ENCODE peak calls at places on chromosomes 16 and 17, in four cellular contexts. One of them, this sample, is unnamed.

GRCh38 chr16:391885-392335 is 5.1 kb upstream of the NME4 start:
- DNase-seq in uterus: peak; percentile 58
- DNase-seq in esophagus squamous epithelium: no peak
- DNase-seq in heart left ventricle: no peak
- DNase-seq in this sample: no peak

GRCh38 chr16:74224828-74225227 is 71.8 kb upstream of the PSMD7 start:
- DNase-seq in uterus: no peak
- DNase-seq in esophagus squamous epithelium: no peak
- DNase-seq in heart left ventricle: no peak
- DNase-seq in this sample: no peak

GRCh38 chr16:73326221-73326620 is 278.3 kb upstream of the ZFHX3 start:
- DNase-seq in uterus: no peak
- DNase-seq in heart left ventricle: no peak
- DNase-seq in esophagus squamous epithelium: no peak
- DNase-seq in this sample: no peak

GRCh38 chr16:56115817-56116576 is 75.3 kb upstream of the GNAO1 start:
- DNase-seq in uterus: no peak
- DNase-seq in heart left ventricle: no peak
- DNase-seq in esophagus squamous epithelium: no peak
- DNase-seq in this sample: no peak

GRCh38 chr17:31650756-31651520 is 208.1 kb downstream of the COPRS start:
- DNase-seq in uterus: no peak
- DNase-seq in heart left ventricle: no peak
- DNase-seq in esophagus squamous epithelium: no peak
- DNase-seq in this sample: no peak

GRCh38 chr17:73083432-73083831 is 9.1 kb downstream of the SLC39A11 start:
- DNase-seq in heart left ventricle: no peak
- DNase-seq in esophagus squamous epithelium: no peak
- DNase-seq in uterus: no peak
- DNase-seq in this sample: no peak

GRCh38 chr17:33858682-33859081 is 396.4 kb upstream of the CCL2 start:
- DNase-seq in uterus: no peak
- DNase-seq in heart left ventricle: no peak
- DNase-seq in esophagus squamous epithelium: no peak
- DNase-seq in this sample: no peak

GRCh38 chr16:67441289-67441753 is 10.4 kb downstream of the HSD11B2 start:
- DNase-seq in esophagus squamous epithelium: no peak
- DNase-seq in uterus: no peak
- DNase-seq in heart left ventricle: no peak
- DNase-seq in this sample: no peak

GRCh38 chr16:48537909-48538745 is 71.9 kb downstream of the N4BP1 start:
- DNase-seq in heart left ventricle: no peak
- DNase-seq in uterus: peak; percentile 66
- DNase-seq in esophagus squamous epithelium: no peak
- DNase-seq in this sample: no peak

GRCh38 chr17:80145076-80146075 is 1.6 kb downstream of the EIF4A3 start:
- DNase-seq in heart left ventricle: no peak
- DNase-seq in esophagus squamous epithelium: no peak
- DNase-seq in uterus: no peak
- DNase-seq in this sample: no peak

GRCh38 chr17:39177256-39177655 is 11.3 kb upstream of the ARL5C start:
- DNase-seq in uterus: no peak
- DNase-seq in heart left ventricle: no peak
- DNase-seq in esophagus squamous epithelium: no peak
- DNase-seq in this sample: no peak

GRCh38 chr17:39605492-39606433 is 2.0 kb downstream of the NEUROD2 start:
- DNase-seq in esophagus squamous epithelium: no peak
- DNase-seq in heart left ventricle: no peak
- DNase-seq in uterus: no peak
- DNase-seq in this sample: no peak

GRCh38 chr16:47057631-47057996 is 84.1 kb upstream of the DNAJA2 start:
- DNase-seq in esophagus squamous epithelium: no peak
- DNase-seq in heart left ventricle: no peak
- DNase-seq in uterus: no peak
- DNase-seq in this sample: no peak

GRCh38 chr17:75848523-75849303 is 4.5 kb upstream of the UNC13D start:
- DNase-seq in heart left ventricle: peak; percentile 86
- DNase-seq in uterus: peak; percentile 68
- DNase-seq in esophagus squamous epithelium: no peak
- DNase-seq in this sample: peak; percentile 39

GRCh38 chr16:85348921-85349334 is 236.7 kb upstream of the CIBAR2 start:
- DNase-seq in heart left ventricle: peak; percentile 48
- DNase-seq in esophagus squamous epithelium: no peak
- DNase-seq in uterus: no peak
- DNase-seq in this sample: no peak

GRCh38 chr16:20612551-20613470 is 36.6 kb upstream of the ACSM2B start:
- DNase-seq in heart left ventricle: peak; percentile 84
- DNase-seq in uterus: peak; percentile 42
- DNase-seq in esophagus squamous epithelium: no peak
- DNase-seq in this sample: no peak

GRCh38 chr17:82269882-82270500 is 3.5 kb downstream of the CSNK1D start:
- DNase-seq in esophagus squamous epithelium: no peak
- DNase-seq in heart left ventricle: peak; percentile 38
- DNase-seq in uterus: no peak
- DNase-seq in this sample: no peak

GRCh38 chr16:87946596-87947350 is 4.5 kb upstream of the BANP start:
- DNase-seq in heart left ventricle: no peak
- DNase-seq in uterus: no peak
- DNase-seq in esophagus squamous epithelium: no peak
- DNase-seq in this sample: no peak

GRCh38 chr16:80883816-80884215 is 79.4 kb upstream of the CDYL2 start:
- DNase-seq in heart left ventricle: no peak
- DNase-seq in uterus: no peak
- DNase-seq in esophagus squamous epithelium: no peak
- DNase-seq in this sample: no peak
- H3K27ac ChIP-seq in heart left ventricle: no peak overlapping the region
- H3K27ac ChIP-seq in uterus: no peak overlapping the region
- H3K27ac ChIP-seq in esophagus squamous epithelium: no peak overlapping the region
- H3K27ac ChIP-seq in this sample: no peak overlapping the region

DNA sequence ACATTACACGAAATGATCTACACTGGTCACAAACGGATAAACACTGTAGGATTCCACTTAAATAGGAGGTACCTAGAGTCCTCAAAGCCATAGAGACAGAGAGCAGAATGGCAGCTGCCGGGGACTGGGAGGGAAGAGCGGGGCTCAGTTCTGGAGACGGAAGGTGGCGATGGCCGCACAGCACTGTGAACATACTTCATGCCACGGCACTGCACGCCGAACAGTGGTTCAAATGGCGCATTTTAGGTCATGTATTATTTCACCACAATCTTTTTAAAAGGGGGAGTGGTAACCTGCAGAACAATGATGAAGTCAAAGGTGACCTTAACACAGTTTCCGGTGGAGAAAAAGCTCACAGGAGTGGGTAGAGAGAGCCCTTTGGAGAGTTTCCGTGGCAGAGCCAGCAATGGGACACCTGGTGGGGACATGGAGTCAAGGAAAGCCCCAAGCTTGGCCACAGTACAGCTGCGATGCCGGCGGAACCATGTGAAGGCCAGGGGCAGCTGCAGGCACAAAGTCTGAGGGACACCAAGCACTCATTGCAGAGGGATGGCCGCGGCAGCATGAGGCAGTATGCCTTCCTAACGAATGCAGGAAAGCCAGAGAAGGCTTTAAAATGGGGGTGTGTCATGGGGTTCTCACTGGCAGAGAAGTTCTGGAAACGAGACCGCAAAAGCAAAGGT is 7.4 kb downstream of the FLCN start:
- DNase-seq in esophagus squamous epithelium: no peak
- DNase-seq in uterus: no peak
- DNase-seq in heart left ventricle: no peak
- DNase-seq in this sample: no peak
- H3K27ac ChIP-seq in esophagus squamous epithelium: no peak overlapping the region
- H3K27ac ChIP-seq in uterus: no peak overlapping the region
- H3K27ac ChIP-seq in heart left ventricle: no peak overlapping the region
- H3K27ac ChIP-seq in this sample: no peak overlapping the region

DNA sequence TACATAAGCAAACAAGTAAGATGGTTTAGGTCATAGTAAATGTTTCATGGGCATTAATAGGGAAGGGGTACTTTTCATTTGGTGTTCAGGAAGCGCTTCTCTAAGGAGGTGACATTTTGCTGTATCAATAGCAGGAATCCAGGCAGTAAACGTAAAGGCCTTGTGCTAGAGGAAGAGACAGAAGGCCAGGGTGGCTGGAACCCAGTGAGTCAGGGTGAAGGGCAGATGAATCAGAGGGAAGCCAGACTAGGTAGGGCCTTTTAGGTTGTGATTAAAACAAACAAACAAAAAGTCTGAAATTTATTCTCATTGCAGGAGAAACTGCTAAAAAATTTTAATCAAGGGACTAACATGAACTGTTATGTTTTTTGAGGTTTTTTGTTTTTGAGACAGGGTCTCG is 6.5 kb downstream of the BMERB1 start:
- DNase-seq in heart left ventricle: no peak
- DNase-seq in uterus: no peak
- DNase-seq in esophagus squamous epithelium: no peak
- DNase-seq in this sample: no peak
- H3K27ac ChIP-seq in heart left ventricle: no peak overlapping the region
- H3K27ac ChIP-seq in uterus: peak overlapping the region; percentile 43
- H3K27ac ChIP-seq in esophagus squamous epithelium: peak overlapping the region; percentile 5
- H3K27ac ChIP-seq in this sample: no peak overlapping the region

GRCh38 chr16:17448640-17449638 is 21.8 kb downstream of the XYLT1 start:
- DNase-seq in uterus: no peak
- DNase-seq in esophagus squamous epithelium: no peak
- DNase-seq in heart left ventricle: peak; percentile 77
- DNase-seq in this sample: no peak
- H3K27ac ChIP-seq in uterus: no peak overlapping the region
- H3K27ac ChIP-seq in esophagus squamous epithelium: peak overlapping the region; percentile 46
- H3K27ac ChIP-seq in heart left ventricle: no peak overlapping the region
- H3K27ac ChIP-seq in this sample: no peak overlapping the region

GRCh38 chr16:84036982-84037425 is 5.6 kb downstream of the SLC38A8 start:
- DNase-seq in uterus: no peak
- DNase-seq in esophagus squamous epithelium: no peak
- DNase-seq in heart left ventricle: no peak
- DNase-seq in this sample: no peak

GRCh38 chr16:84039696-84040095 is 2.9 kb downstream of the SLC38A8 start:
- DNase-seq in esophagus squamous epithelium: no peak
- DNase-seq in heart left ventricle: peak; percentile 15
- DNase-seq in uterus: no peak
- DNase-seq in this sample: no peak

GRCh38 chr16:84036131-84036530 is 6.5 kb downstream of the SLC38A8 start:
- DNase-seq in heart left ventricle: no peak
- DNase-seq in esophagus squamous epithelium: no peak
- DNase-seq in uterus: no peak
- DNase-seq in this sample: no peak

GRCh38 chr16:84040206-84040822 is 2.3 kb downstream of the SLC38A8 start:
- DNase-seq in heart left ventricle: no peak
- DNase-seq in esophagus squamous epithelium: no peak
- DNase-seq in uterus: no peak
- DNase-seq in this sample: no peak

GRCh38 chr16:84038491-84038890 is 4.1 kb downstream of the SLC38A8 start:
- DNase-seq in heart left ventricle: no peak
- DNase-seq in esophagus squamous epithelium: no peak
- DNase-seq in uterus: no peak
- DNase-seq in this sample: no peak
- H3K27ac ChIP-seq in heart left ventricle: no peak overlapping the region
- H3K27ac ChIP-seq in esophagus squamous epithelium: no peak overlapping the region
- H3K27ac ChIP-seq in uterus: no peak overlapping the region
- H3K27ac ChIP-seq in this sample: no peak overlapping the region

GRCh38 chr17:62062936-62063335 is 2.1 kb downstream of the MED13 start:
- DNase-seq in heart left ventricle: no peak
- DNase-seq in esophagus squamous epithelium: no peak
- DNase-seq in uterus: no peak
- DNase-seq in this sample: no peak

GRCh38 chr17:62064029-62064790 is 868 bp downstream of the MED13 start:
- DNase-seq in heart left ventricle: no peak
- DNase-seq in esophagus squamous epithelium: no peak
- DNase-seq in uterus: no peak
- DNase-seq in this sample: no peak

GRCh38 chr17:62064791-62065563 is at the start of gene MED13:
- DNase-seq in uterus: peak; percentile 56
- DNase-seq in heart left ventricle: peak; percentile 81
- DNase-seq in esophagus squamous epithelium: no peak
- DNase-seq in this sample: no peak

GRCh38 chr17:62059394-62059793 is 5.7 kb downstream of the MED13 start:
- DNase-seq in esophagus squamous epithelium: no peak
- DNase-seq in uterus: no peak
- DNase-seq in heart left ventricle: no peak
- DNase-seq in this sample: no peak

GRCh38 chr17:62062313-62062712 is 2.8 kb downstream of the MED13 start:
- DNase-seq in uterus: no peak
- DNase-seq in heart left ventricle: no peak
- DNase-seq in esophagus squamous epithelium: no peak
- DNase-seq in this sample: no peak
- H3K27ac ChIP-seq in uterus: no peak overlapping the region
- H3K27ac ChIP-seq in heart left ventricle: no peak overlapping the region
- H3K27ac ChIP-seq in esophagus squamous epithelium: no peak overlapping the region
- H3K27ac ChIP-seq in this sample: no peak overlapping the region

GRCh38 chr16:3788711-3789374 is 71.5 kb upstream of the TRAP1 start:
- DNase-seq in heart left ventricle: no peak
- DNase-seq in uterus: no peak
- DNase-seq in esophagus squamous epithelium: no peak
- DNase-seq in this sample: no peak
- H3K27ac ChIP-seq in heart left ventricle: no peak overlapping the region
- H3K27ac ChIP-seq in uterus: no peak overlapping the region
- H3K27ac ChIP-seq in esophagus squamous epithelium: no peak overlapping the region
- H3K27ac ChIP-seq in this sample: no peak overlapping the region

GRCh38 chr16:24346734-24347133 is 90.6 kb downstream of the CACNG3 start:
- DNase-seq in uterus: no peak
- DNase-seq in esophagus squamous epithelium: no peak
- DNase-seq in heart left ventricle: no peak
- DNase-seq in this sample: no peak
- H3K27ac ChIP-seq in uterus: no peak overlapping the region
- H3K27ac ChIP-seq in esophagus squamous epithelium: no peak overlapping the region
- H3K27ac ChIP-seq in heart left ventricle: no peak overlapping the region
- H3K27ac ChIP-seq in this sample: no peak overlapping the region

DNA sequence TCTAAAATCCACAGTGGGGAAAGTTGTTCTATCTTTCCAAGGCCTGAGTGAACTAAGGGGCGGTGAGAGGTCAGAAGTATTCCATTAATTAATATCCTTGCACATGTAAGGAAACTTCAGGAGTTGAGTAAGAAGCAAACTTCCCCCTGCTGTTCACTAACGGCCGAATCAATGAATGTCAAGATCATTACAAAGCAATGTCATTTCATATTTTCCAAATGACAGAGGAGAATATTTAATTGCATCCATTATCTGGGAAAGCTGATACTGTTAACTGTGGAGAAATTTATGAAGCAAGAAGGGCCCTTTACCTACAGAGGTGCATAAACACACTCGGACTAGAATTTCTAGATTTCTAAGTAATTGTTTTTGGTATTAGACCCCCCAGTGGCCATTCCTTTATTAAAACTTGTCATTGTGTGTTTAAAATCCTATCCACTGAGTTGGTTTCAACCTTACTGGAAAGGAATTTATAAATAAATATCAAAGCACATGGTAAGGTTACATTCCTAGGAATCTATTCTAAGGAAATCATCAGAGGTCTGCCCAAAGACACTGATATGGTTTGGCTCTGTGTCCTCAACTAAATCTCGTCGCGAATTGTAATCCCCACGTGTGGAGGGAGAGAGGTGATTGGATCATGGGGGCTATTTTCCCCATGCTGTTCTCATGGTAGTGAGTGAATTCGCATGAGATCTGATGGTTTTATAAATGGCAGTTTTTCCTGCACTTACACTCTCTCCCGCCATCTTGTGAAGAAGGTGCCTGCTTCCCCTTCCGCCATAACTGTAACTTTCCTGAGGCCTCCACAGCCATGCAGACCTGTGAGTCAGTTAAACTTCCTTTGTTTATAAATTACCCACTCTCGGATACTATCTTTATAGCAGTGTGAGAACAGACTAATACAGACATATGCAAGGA is 20.4 kb upstream of the SMURF2 start:
- DNase-seq in esophagus squamous epithelium: no peak
- DNase-seq in uterus: no peak
- DNase-seq in heart left ventricle: no peak
- DNase-seq in this sample: no peak
- H3K27ac ChIP-seq in esophagus squamous epithelium: no peak overlapping the region
- H3K27ac ChIP-seq in uterus: no peak overlapping the region
- H3K27ac ChIP-seq in heart left ventricle: no peak overlapping the region
- H3K27ac ChIP-seq in this sample: no peak overlapping the region